ENCODE peak calls at places on chromosomes 3 and 15, in ten cellular contexts. Q is GM23338, R is OCI-LY7, X is hepatocyte, J is PC-3, L is GM23248, G is PC-9, Y is MM.1S, M is HCT116, V is SK-N-SH. E is an unnamed sample. For H3K9me2, the result is how much of the 10 kb centered on the place peaks cover.

GRCh38 chr3:178001670-178002101 is 534.5 kb upstream of the KCNMB2 start:
- DNase-seq in Q (no peak), R (no peak), X (no peak), J (no peak), L (no peak), G (no peak), Y (peak), M (no peak), V (no peak), E (no peak)

GRCh38 chr3:158091526-158091925 is 14.7 kb downstream of the SHOX2 start:
- DNase-seq in Q (peak), R (no peak), X (no peak), J (no peak), L (peak), G (no peak), Y (no peak), M (no peak), V (no peak), E (peak)

GRCh38 chr3:185215873-185216586 is 37.8 kb downstream of the EHHADH start:
- DNase-seq in Q (peak), R (peak), X (no peak), J (peak), L (peak), G (no peak), Y (peak), M (no peak), V (peak), E (peak)

GRCh38 chr3:65875395-65876027 is 163.2 kb downstream of the MAGI1 start:
- DNase-seq in Q (no peak), R (no peak), X (no peak), J (no peak), L (no peak), G (no peak), Y (no peak), M (no peak), V (no peak), E (no peak)

GRCh38 chr3:10285307-10285706 is 7.4 kb downstream of the GHRL start:
- DNase-seq in Q (no peak), R (no peak), X (no peak), J (no peak), L (no peak), G (no peak), Y (no peak), M (no peak), V (no peak), E (no peak)

GRCh38 chr15:37900286-37901221 is 33.9 kb upstream of the TMCO5A start:
- DNase-seq in Q (no peak), R (no peak), X (peak), J (peak), L (peak), G (no peak), Y (no peak), M (no peak), V (no peak), E (no peak)

GRCh38 chr3:50245831-50246516 is 10.0 kb downstream of the GNAI2 start:
- DNase-seq in Q (peak), R (peak), X (peak), J (peak), L (peak), G (peak), Y (peak), M (no peak), V (peak), E (peak)

GRCh38 chr3:137012097-137012501 is 54.3 kb downstream of the IL20RB start:
- DNase-seq in Q (no peak), R (no peak), X (no peak), J (no peak), L (peak), G (no peak), Y (no peak), M (no peak), V (no peak), E (no peak)

GRCh38 chr15:98830034-98830634 is 177.5 kb downstream of the PGPEP1L start:
- DNase-seq in Q (no peak), R (no peak), X (no peak), J (no peak), L (no peak), G (no peak), Y (no peak), M (no peak), V (no peak), E (no peak)

GRCh38 chr15:65245096-65245849 is 34.0 kb upstream of the CILP start:
- DNase-seq in Q (no peak), R (no peak), X (peak), J (no peak), L (peak), G (no peak), Y (no peak), M (no peak), V (no peak), E (no peak)

GRCh38 chr15:92910451-92910850 is 10.3 kb downstream of the CHD2 start:
- DNase-seq in Q (no peak), R (no peak), X (no peak), J (no peak), L (no peak), G (no peak), Y (no peak), M (no peak), V (no peak), E (no peak)

GRCh38 chr3:183400352-183400751 is 28.1 kb downstream of the MCF2L2 start:
- DNase-seq in Q (peak), R (no peak), X (no peak), J (no peak), L (no peak), G (no peak), Y (no peak), M (no peak), V (no peak), E (no peak)

GRCh38 chr15:90471769-90472168 is 58.0 kb upstream of the CRTC3 start:
- DNase-seq in Q (no peak), R (no peak), X (no peak), J (no peak), L (no peak), G (no peak), Y (no peak), M (no peak), V (no peak), E (no peak)

GRCh38 chr15:32029409-32029861 is 880 bp upstream of the CHRNA7 start:
- DNase-seq in Q (peak), R (no peak), X (peak), J (no peak), L (peak), G (no peak), Y (peak), M (no peak), V (peak), E (no peak)

GRCh38 chr3:151135548-151136337 is 50.3 kb downstream of the MED12L start:
- DNase-seq in Q (no peak), R (no peak), X (no peak), J (peak), L (no peak), G (peak), Y (peak), M (no peak), V (no peak), E (no peak)

GRCh38 chr15:89404023-89404422 is 69.4 kb upstream of the POLG start:
- DNase-seq in Q (no peak), R (no peak), X (no peak), J (no peak), L (no peak), G (no peak), Y (no peak), M (no peak), V (no peak), E (no peak)

GRCh38 chr3:89165636-89166312 is 58.4 kb downstream of the EPHA3 start:
- DNase-seq in Q (peak), R (no peak), X (no peak), J (no peak), L (no peak), G (no peak), Y (no peak), M (no peak), V (no peak), E (no peak)

GRCh38 chr3:193594946-193595689 is 2.1 kb downstream of the OPA1 start:
- DNase-seq in Q (peak), R (no peak), X (no peak), J (peak), L (peak), G (peak), Y (no peak), M (no peak), V (no peak), E (no peak)

GRCh38 chr3:11424277-11424676 is 152.1 kb downstream of the ATG7 start:
- DNase-seq in Q (no peak), R (no peak), X (no peak), J (no peak), L (no peak), G (no peak), Y (no peak), M (no peak), V (no peak), E (no peak)

GRCh38 chr3:39528844-39529243 is 61.4 kb downstream of the MOBP start:
- DNase-seq in Q (no peak), R (no peak), X (no peak), J (no peak), L (no peak), G (no peak), Y (no peak), M (no peak), V (no peak), E (no peak)

GRCh38 chr3:10234526-10235230 is 13.6 kb upstream of the TATDN2 start:
- DNase-seq in Q (peak), R (no peak), X (no peak), J (no peak), L (no peak), G (no peak), Y (no peak), M (no peak), V (peak), E (no peak)

GRCh38 chr15:60358935-60359672 is 38.7 kb downstream of the ANXA2 start:
- DNase-seq in Q (no peak), R (no peak), X (no peak), J (no peak), L (peak), G (no peak), Y (no peak), M (no peak), V (peak), E (no peak)

GRCh38 chr15:67077641-67078215 is 12.3 kb downstream of the SMAD3 start:
- DNase-seq in Q (no peak), R (peak), X (no peak), J (no peak), L (no peak), G (no peak), Y (no peak), M (no peak), V (no peak), E (peak)

GRCh38 chr3:172106989-172107388 is 67.6 kb downstream of the FNDC3B start:
- DNase-seq in Q (no peak), R (peak), X (no peak), J (no peak), L (no peak), G (no peak), Y (peak), M (no peak), V (no peak), E (no peak)

GRCh38 chr3:170866499-170866898 is 3.5 kb downstream of the RPL22L1 start:
- DNase-seq in Q (no peak), R (no peak), X (no peak), J (no peak), L (no peak), G (no peak), Y (no peak), M (no peak), V (no peak), E (peak)

GRCh38 chr15:98085003-98085639 is 124.6 kb downstream of the ARRDC4 start:
- DNase-seq in Q (peak), R (peak), X (peak), J (peak), L (peak), G (peak), Y (peak), M (peak), V (peak), E (peak)

GRCh38 chr3:41274944-41275668 is 75.8 kb downstream of the CTNNB1 start:
- DNase-seq in Q (no peak), R (no peak), X (peak), J (peak), L (peak), G (peak), Y (no peak), M (no peak), V (no peak), E (no peak)

GRCh38 chr15:57686657-57687056 is 19.9 kb upstream of the POLR2M start:
- DNase-seq in Q (no peak), R (no peak), X (no peak), J (no peak), L (no peak), G (no peak), Y (no peak), M (no peak), V (no peak), E (no peak)

GRCh38 chr15:57683481-57683880 is 23.0 kb upstream of the POLR2M start:
- DNase-seq in Q (no peak), R (no peak), X (no peak), J (no peak), L (no peak), G (no peak), Y (no peak), M (no peak), V (no peak), E (no peak)

GRCh38 chr15:57685316-57685715 is 21.2 kb upstream of the POLR2M start:
- DNase-seq in Q (no peak), R (no peak), X (no peak), J (no peak), L (no peak), G (no peak), Y (no peak), M (no peak), V (no peak), E (no peak)

GRCh38 chr15:57684491-57685184 is 21.9 kb upstream of the POLR2M start:
- DNase-seq in Q (no peak), R (no peak), X (no peak), J (no peak), L (no peak), G (no peak), Y (no peak), M (no peak), V (no peak), E (no peak)

DNA sequence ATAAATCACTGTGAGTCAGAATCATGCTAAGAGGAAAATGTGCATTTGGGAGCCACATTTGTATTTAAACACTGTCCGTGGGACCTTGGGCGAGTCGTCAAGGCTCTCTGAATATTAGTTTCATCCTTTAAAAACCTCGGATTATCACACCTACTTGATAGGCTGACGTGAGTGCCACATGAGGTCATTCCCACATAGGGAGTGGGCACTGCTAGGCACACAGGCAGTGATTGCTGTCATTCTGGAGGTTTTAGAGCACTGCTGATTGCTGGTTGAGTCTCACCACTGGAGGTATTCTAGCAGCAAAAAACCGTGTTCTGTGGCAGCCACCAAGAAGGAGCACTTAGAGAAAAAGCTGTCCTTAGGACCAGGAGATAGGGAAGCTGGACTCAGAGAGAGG is 20.8 kb upstream of the POLR2M start:
- DNase-seq in Q (no peak), R (no peak), X (no peak), J (no peak), L (peak), G (no peak), Y (no peak), M (no peak), V (no peak), E (no peak)
- H3K9me2 ChIP-seq in Q (under half), R (under half), X (under half), J (under half), L (under half), G (under half), Y (under half), M (under half), V (under half), E (under half)

DNA sequence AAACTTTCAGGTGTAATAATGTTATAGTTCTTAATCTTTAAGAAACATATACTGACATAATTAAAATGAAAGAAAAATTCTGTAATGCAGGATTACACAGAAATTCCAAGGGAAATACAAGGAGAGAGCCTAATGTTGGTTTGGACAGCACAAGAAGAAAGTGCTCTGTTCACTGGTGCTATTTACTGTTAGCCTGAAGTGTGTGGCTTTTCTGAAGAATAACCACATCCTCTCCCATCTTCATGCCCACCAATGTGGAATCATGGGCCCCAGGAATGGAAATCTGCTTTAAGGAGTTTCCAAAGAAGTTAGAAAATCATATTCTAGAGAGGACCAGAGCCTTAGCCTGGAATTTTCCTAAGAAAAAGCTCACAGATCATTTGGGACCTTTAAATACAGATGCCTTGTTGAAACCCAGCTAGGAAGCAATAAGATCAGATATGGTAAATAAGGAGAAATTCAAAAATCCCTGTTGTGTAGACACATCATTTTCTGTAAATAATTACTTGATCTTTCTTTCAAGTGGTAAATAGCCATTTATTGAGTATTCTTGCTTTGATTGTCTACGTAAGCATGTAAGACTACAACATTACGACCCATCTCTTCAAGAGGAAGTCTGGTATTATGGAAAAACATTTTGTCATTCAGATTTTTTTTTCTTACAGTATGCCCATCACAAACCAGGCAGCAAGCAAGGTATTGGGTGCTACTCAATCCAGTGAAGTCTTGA is 10.3 kb upstream of the USP50 start:
- DNase-seq in Q (no peak), R (no peak), X (no peak), J (no peak), L (no peak), G (no peak), Y (no peak), M (no peak), V (no peak), E (no peak)
- H3K9me2 ChIP-seq in Q (under half), R (under half), X (under half), J (under half), L (under half), G (under half), Y (under half), M (under half), V (under half), E (under half)

DNA sequence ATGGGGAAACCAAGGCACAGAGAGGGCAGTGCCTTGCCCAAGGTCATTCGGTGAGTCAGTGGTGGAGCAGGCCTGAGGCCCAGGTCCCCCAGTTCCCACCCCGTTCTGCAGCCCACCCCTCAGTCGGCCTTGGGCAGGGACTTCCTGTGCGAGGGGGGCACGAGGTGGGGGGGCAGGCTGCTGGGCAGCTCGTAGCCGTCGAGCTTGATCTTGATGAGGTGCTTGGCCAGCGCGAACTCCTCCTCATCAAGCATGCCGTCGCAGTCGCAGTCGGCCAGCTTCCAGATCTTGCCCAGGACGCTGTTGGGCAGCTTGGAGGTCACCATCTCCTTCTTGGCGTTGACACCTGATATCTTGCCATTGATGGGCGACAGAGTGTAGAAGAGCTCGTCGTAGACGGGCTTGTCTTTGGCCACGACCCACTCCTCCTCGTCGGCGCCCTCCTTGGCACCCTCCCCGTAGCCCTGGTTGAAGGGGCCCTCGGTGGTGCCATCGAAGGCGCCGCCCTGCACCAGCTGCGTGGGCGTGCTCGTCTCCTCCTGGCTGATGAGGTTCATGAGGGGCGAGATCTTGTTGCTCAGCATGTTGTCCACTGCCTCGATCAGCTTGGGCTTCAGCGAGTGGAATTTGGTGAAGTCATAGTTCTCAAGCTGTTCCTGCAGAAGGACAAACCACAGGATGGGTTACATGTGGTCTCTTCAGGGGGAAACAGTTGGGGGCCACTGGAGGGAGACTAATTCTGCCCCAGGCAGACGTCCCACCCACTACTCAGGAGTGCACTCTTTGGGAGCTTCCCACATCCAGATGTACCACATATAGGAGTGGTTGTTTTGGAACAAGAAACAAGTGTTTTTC is 6.9 kb upstream of the SPTBN5 start:
- DNase-seq in Q (no peak), R (no peak), X (no peak), J (no peak), L (no peak), G (no peak), Y (no peak), M (no peak), V (no peak), E (no peak)
- H3K9me2 ChIP-seq in Q (under half), R (under half), X (under half), J (under half), L (under half), G (under half), Y (under half), M (under half), V (under half), E (under half)

GRCh38 chr15:63353261-63353660 is 28.4 kb downstream of the CA12 start:
- DNase-seq in Q (no peak), R (no peak), X (no peak), J (no peak), L (no peak), G (no peak), Y (no peak), M (no peak), V (no peak), E (no peak)
- H3K9me2 ChIP-seq in Q (under half), R (under half), X (under half), J (under half), L (under half), G (under half), Y (under half), M (under half), V (under half), E (under half)

GRCh38 chr15:75007216-75007615 is 11.9 kb downstream of the SCAMP5 start:
- DNase-seq in Q (no peak), R (peak), X (no peak), J (no peak), L (no peak), G (no peak), Y (no peak), M (no peak), V (no peak), E (no peak)
- H3K9me2 ChIP-seq in Q (under half), R (under half), X (under half), J (under half), L (under half), G (under half), Y (under half), M (under half), V (under half), E (under half)

DNA sequence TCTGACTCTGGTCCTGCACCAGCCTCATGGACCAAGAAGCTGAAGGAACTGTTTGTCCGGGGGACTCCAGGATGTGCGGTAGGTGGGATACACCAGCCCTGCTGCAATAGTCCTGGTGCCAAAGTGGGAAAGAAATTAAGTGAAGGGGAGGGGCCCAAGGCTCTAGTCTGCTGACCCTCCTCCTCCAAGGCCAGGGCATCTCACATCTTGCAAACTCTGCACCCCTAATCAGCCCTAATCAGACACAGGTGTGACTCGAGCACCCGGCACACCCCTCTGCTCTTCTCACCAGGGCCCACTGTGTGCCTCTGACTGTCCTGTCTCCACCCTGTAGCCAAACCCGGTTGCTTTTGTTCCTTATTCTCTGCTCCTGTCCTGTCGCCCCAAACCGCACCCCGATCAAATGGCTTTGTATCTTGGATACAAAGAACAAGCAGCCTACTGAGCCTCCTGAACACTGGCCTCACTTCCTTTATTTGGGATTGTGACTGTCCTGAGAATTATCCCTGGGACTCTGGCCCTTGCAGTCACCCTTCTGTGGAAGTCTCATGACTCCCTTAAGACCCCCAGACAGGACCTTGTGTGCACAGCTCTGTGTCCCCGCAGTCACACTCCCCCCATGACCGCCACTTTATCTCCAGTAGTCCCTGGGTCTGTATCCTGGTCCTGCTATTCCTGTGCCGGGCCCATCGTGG is 26.7 kb upstream of the SLC41A3 start:
- DNase-seq in Q (no peak), R (no peak), X (peak), J (no peak), L (no peak), G (no peak), Y (no peak), M (no peak), V (no peak), E (no peak)
- H3K9me2 ChIP-seq in Q (under half), R (under half), X (under half), J (under half), L (under half), G (under half), Y (under half), M (under half), V (under half), E (under half)

E was measured in Karpas-422.